ENCODE peak calls at places on chromosomes 5 and 9, in seven cellular contexts. M is fibroblast of mammary gland; E is non-pigmented ciliary epithelial cell; W is naive thymus-derived CD8-positive, alpha-beta T cell; H is activated T-cell treated with anti-CD3 and anti-CD28 coated beads for 1 hour; O is stimulated activated CD4-positive, alpha-beta T cell treated with anti-CD3 and anti-CD28 coated beads, TNF-alpha, amount 100 ng/mL, for 24 hours; N is choroid plexus epithelial cell. T is an unnamed sample.

GRCh38 chr5:177133845-177134652 is 476 bp downstream of the NSD1 start:
- DNase-seq in M (peak), N (peak), O (peak), E (no peak), W (peak), H (no peak), T (no peak)

GRCh38 chr5:88815048-88815789 is 67.8 kb downstream of the MEF2C start:
- DNase-seq in O (no peak), H (no peak), N (no peak), E (no peak), M (no peak), W (no peak), T (no peak)

GRCh38 chr9:38022203-38022602 is 46.8 kb downstream of the SHB start:
- DNase-seq in H (no peak), O (no peak), N (no peak), E (no peak), W (no peak), M (no peak), T (no peak)

GRCh38 chr9:131432050-131432449 is 38.2 kb downstream of the PRRC2B start:
- DNase-seq in W (no peak), H (no peak), E (no peak), N (no peak), M (no peak), O (no peak), T (no peak)

GRCh38 chr9:12770261-12770660 is 4.6 kb upstream of the LURAP1L start:
- DNase-seq in M (no peak), W (no peak), N (no peak), E (no peak), H (no peak), O (no peak), T (no peak)

GRCh38 chr9:78021692-78022091 is 9.9 kb downstream of the GNAQ start:
- DNase-seq in E (no peak), O (no peak), M (no peak), N (peak), W (no peak), H (no peak), T (no peak)

GRCh38 chr9:127057970-127058644 is 64.3 kb downstream of the ANGPTL2 start:
- DNase-seq in O (no peak), N (peak), E (no peak), W (no peak), H (no peak), M (peak), T (no peak)

GRCh38 chr5:109191153-109191558 is 218.6 kb downstream of the PJA2 start:
- DNase-seq in N (peak), O (no peak), E (peak), H (no peak), W (no peak), M (peak), T (no peak)

GRCh38 chr5:172789687-172790495 is 18.9 kb upstream of the DUSP1 start:
- DNase-seq in M (no peak), E (no peak), O (no peak), N (no peak), W (no peak), H (no peak), T (no peak)

GRCh38 chr5:135737701-135738563 is 96.5 kb upstream of the SLC25A48 start:
- DNase-seq in O (no peak), M (no peak), W (no peak), E (no peak), N (no peak), H (no peak), T (no peak)

GRCh38 chr5:146751781-146752401 is 126.7 kb downstream of the PPP2R2B start:
- DNase-seq in W (peak), O (peak), N (no peak), H (peak), E (no peak), M (no peak), T (peak)

GRCh38 chr9:127423934-127424668 is at the start of gene ZNF79:
- DNase-seq in H (peak), O (peak), N (peak), E (peak), W (peak), M (peak), T (peak)

GRCh38 chr9:32502996-32503395 is 23.0 kb downstream of the RIGI start:
- DNase-seq in W (no peak), E (no peak), M (no peak), H (no peak), O (no peak), N (peak), T (no peak)

GRCh38 chr5:102590467-102590866 is 91.7 kb upstream of the SLCO6A1 start:
- DNase-seq in N (no peak), E (no peak), M (no peak), W (no peak), O (no peak), H (no peak), T (no peak)

GRCh38 chr5:158127536-158127935 is 268.6 kb upstream of the CLINT1 start:
- DNase-seq in O (no peak), E (no peak), M (no peak), N (no peak), H (no peak), W (no peak), T (no peak)

GRCh38 chr5:134625559-134625958 is 7.1 kb downstream of the SAR1B start:
- DNase-seq in W (no peak), E (no peak), N (no peak), M (no peak), O (no peak), H (no peak), T (no peak)

GRCh38 chr9:3746296-3747275 is 220.8 kb upstream of the RFX3 start:
- DNase-seq in E (peak), N (peak), W (no peak), M (peak), H (no peak), O (peak), T (no peak)

GRCh38 chr5:132065351-132065937 is 5.0 kb downstream of the IL3 start:
- DNase-seq in E (no peak), M (peak), W (peak), H (peak), N (peak), O (peak), T (no peak)